ENCODE peak calls at places on chromosomes 1 and 21, in five cellular contexts. Q is GM19239, S is pons, E is cardiac muscle cell, I is cerebellum. X is an unnamed sample.

GRCh38 chr1:202323731-202324130 is 18.0 kb downstream of the UBE2T start:
- DNase-seq in Q (no peak), S (no peak), E (no peak), I (no peak), X (no peak)

GRCh38 chr1:7402548-7402850 is 368.6 kb upstream of the VAMP3 start:
- DNase-seq in Q (no peak), S (no peak), E (no peak), I (no peak), X (no peak)

GRCh38 chr1:116674761-116675160 is 7.2 kb upstream of the IGSF3 start:
- DNase-seq in Q (no peak), S (no peak), E (no peak), I (no peak), X (no peak)

GRCh38 chr1:228647523-228648444 is 87.5 kb upstream of the RHOU start:
- DNase-seq in Q (no peak), S (no peak), E (peak; percentile 65), I (no peak), X (no peak)

GRCh38 chr1:205348559-205349477 is 7.9 kb downstream of the KLHDC8A start:
- DNase-seq in Q (no peak), S (no peak), E (no peak), I (no peak), X (no peak)

GRCh38 chr1:226121049-226121586 is 58.6 kb downstream of the H3-3A start:
- DNase-seq in Q (no peak), S (no peak), E (no peak), I (no peak), X (no peak)

GRCh38 chr1:143665606-143666005 is 306.2 kb downstream of the FAM72C start:
- DNase-seq in Q (no peak), S (peak; percentile 70), E (no peak), I (no peak), X (no peak)

GRCh38 chr1:164801246-164801731 is 242.3 kb downstream of the PBX1 start:
- DNase-seq in Q (no peak), S (peak; percentile 72), E (no peak), I (no peak), X (no peak)

GRCh38 chr21:44790401-44790800 is 11.2 kb downstream of the UBE2G2 start:
- DNase-seq in Q (no peak), S (no peak), E (no peak), I (no peak), X (no peak)

GRCh38 chr1:28365864-28366263 is 3.7 kb upstream of the PHACTR4 start:
- DNase-seq in Q (no peak), S (no peak), E (no peak), I (no peak), X (no peak)

GRCh38 chr1:212207822-212208520 is 77.2 kb upstream of the PPP2R5A start:
- DNase-seq in Q (no peak), S (peak; percentile 15), E (no peak), I (no peak), X (no peak)

GRCh38 chr1:198597690-198598430 is 41.0 kb upstream of the PTPRC start:
- DNase-seq in Q (no peak), S (peak; percentile 40), E (no peak), I (no peak), X (no peak)

GRCh38 chr1:240508950-240509349 is 103.0 kb downstream of the GREM2 start:
- DNase-seq in Q (no peak), S (no peak), E (no peak), I (no peak), X (no peak)

GRCh38 chr1:27752372-27752771 is 20.6 kb upstream of the STX12 start:
- DNase-seq in Q (no peak), S (no peak), E (no peak), I (no peak), X (no peak)

GRCh38 chr1:94672934-94673333 is 131.4 kb upstream of the F3 start:
- DNase-seq in Q (no peak), S (no peak), E (no peak), I (no peak), X (no peak)

GRCh38 chr1:219277304-219277840 is 103.7 kb downstream of the LYPLAL1 start:
- DNase-seq in Q (no peak), S (no peak), E (no peak), I (no peak), X (no peak)

GRCh38 chr1:147515046-147515869 is 26.0 kb upstream of the BCL9 start:
- DNase-seq in Q (no peak), S (no peak), E (no peak), I (peak; percentile 13), X (no peak)

GRCh38 chr1:235022341-235023196 is 106.1 kb downstream of the TOMM20 start:
- DNase-seq in Q (no peak), S (peak; percentile 43), E (peak; percentile 28), I (no peak), X (no peak)

GRCh38 chr1:109912873-109913272 is 2.2 kb downstream of the CSF1 start:
- DNase-seq in Q (no peak), S (no peak), E (no peak), I (no peak), X (no peak)

GRCh38 chr21:35475768-35476167 is 426.7 kb upstream of the RUNX1 start:
- DNase-seq in Q (no peak), S (peak; percentile 31), E (no peak), I (no peak), X (no peak)

GRCh38 chr1:4724695-4725250 is 70.4 kb downstream of the AJAP1 start:
- DNase-seq in Q (peak; percentile 30), S (no peak), E (no peak), I (no peak), X (no peak)

GRCh38 chr1:25033030-25033827 is 103.2 kb upstream of the RUNX3 start:
- DNase-seq in Q (no peak), S (no peak), E (no peak), I (no peak), X (no peak)

GRCh38 chr1:36411674-36412648 is 14.3 kb upstream of the LSM10 start:
- DNase-seq in Q (no peak), S (no peak), E (peak; percentile 57), I (no peak), X (no peak)

GRCh38 chr1:183403386-183403957 is 14.7 kb downstream of the NMNAT2 start:
- DNase-seq in Q (no peak), S (no peak), E (no peak), I (no peak), X (no peak)

GRCh38 chr21:34907783-34908423 is 141.2 kb downstream of the RUNX1 start:
- DNase-seq in Q (no peak), S (no peak), E (no peak), I (no peak), X (no peak)

GRCh38 chr1:53197301-53198205 is 929 bp downstream of the CPT2 start:
- DNase-seq in Q (no peak), S (no peak), E (peak; percentile 18), I (peak; percentile 17), X (no peak)

GRCh38 chr1:53038565-53038964 is 23.4 kb upstream of the PODN start:
- DNase-seq in Q (no peak), S (no peak), E (no peak), I (no peak), X (no peak)

GRCh38 chr21:33149166-33149565 is 79.2 kb downstream of the OLIG1 start:
- DNase-seq in Q (no peak), S (no peak), E (no peak), I (no peak), X (no peak)

GRCh38 chr1:210264521-210265380 is 32.2 kb downstream of the SERTAD4 start:
- DNase-seq in Q (no peak), S (peak; percentile 27), E (peak; percentile 20), I (no peak), X (no peak)

GRCh38 chr1:109827466-109827865 is 63.7 kb upstream of the EPS8L3 start:
- DNase-seq in Q (no peak), S (no peak), E (no peak), I (no peak), X (no peak)

GRCh38 chr1:47696911-47697441 is 259.1 kb downstream of the FOXD2 start:
- DNase-seq in Q (no peak), S (no peak), E (peak; percentile 37), I (no peak), X (no peak)

GRCh38 chr1:17777818-17778217 is 22.7 kb downstream of the ACTL8 start:
- DNase-seq in Q (no peak), S (no peak), E (no peak), I (no peak), X (no peak)

GRCh38 chr1:19811206-19811851 is 3.8 kb downstream of the RNF186 start:
- DNase-seq in Q (peak; percentile 72), S (peak; percentile 9), E (peak; percentile 39), I (no peak), X (no peak)

X was measured in C1 segment of cervical spinal cord.